ENCODE peak calls at places on chromosomes 13 and 19, in four cellular contexts. Z is astrocyte of the spinal cord, Q is K562, C is omental fat pad. B is an unnamed sample.
A peak's percentile ranks its signal among the peaks of the same experiment; 100 is the strongest.

GRCh38 chr13:31951215-31951678 is 80.3 kb upstream of the FRY start:
- DNase-seq in Z (no peak), Q (no peak), C (no peak), B (no peak)

GRCh38 chr19:54478677-54479266 is 5.7 kb upstream of the CDC42EP5 start:
- DNase-seq in Z (peak; percentile 41), Q (peak; percentile 44), C (no peak), B (no peak)

GRCh38 chr13:34265016-34265692 is 447.2 kb downstream of the RFC3 start:
- DNase-seq in Z (no peak), Q (no peak), C (no peak), B (no peak)

GRCh38 chr19:3275583-3276340 is 51.3 kb downstream of the CELF5 start:
- DNase-seq in Z (peak; percentile 62), Q (peak; percentile 99), C (peak; percentile 44), B (peak; percentile 55)

GRCh38 chr19:49113762-49114629 is at the start of gene LIN7B:
- DNase-seq in Z (peak; percentile 35), Q (peak; percentile 88), C (no peak), B (peak; percentile 76)

GRCh38 chr13:75256922-75257321 is 225.0 kb downstream of the TBC1D4 start:
- DNase-seq in Z (no peak), Q (no peak), C (no peak), B (no peak)

GRCh38 chr13:44756411-44756810 is 180.3 kb upstream of the TSC22D1 start:
- DNase-seq in Z (no peak), Q (no peak), C (no peak), B (no peak)

GRCh38 chr19:10780368-10780767 is 55.6 kb downstream of the TMED1 start:
- DNase-seq in Z (peak; percentile 69), Q (no peak), C (peak; percentile 45), B (no peak)

GRCh38 chr13:21688056-21688455 is 17.2 kb downstream of the FGF9 start:
- DNase-seq in Z (no peak), Q (no peak), C (no peak), B (no peak)

GRCh38 chr13:66634384-66634783 is 595.8 kb downstream of the PCDH9 start:
- DNase-seq in Z (no peak), Q (no peak), C (no peak), B (no peak)

GRCh38 chr13:39034085-39034484 is 3.8 kb downstream of the PROSER1 start:
- DNase-seq in Z (no peak), Q (no peak), C (no peak), B (no peak)

GRCh38 chr19:2053601-2054389 is 2.8 kb upstream of the MKNK2 start:
- DNase-seq in Z (no peak), Q (no peak), C (no peak), B (no peak)

GRCh38 chr13:104143760-104144406 is 1077.7 kb upstream of the SLC10A2 start:
- DNase-seq in Z (peak; percentile 44), Q (no peak), C (no peak), B (no peak)

GRCh38 chr13:49560270-49561063 is 24.9 kb downstream of the RCBTB1 start:
- DNase-seq in Z (peak; percentile 47), Q (no peak), C (no peak), B (peak; percentile 19)

GRCh38 chr13:52945348-52945747 is 83.3 kb upstream of the OLFM4 start:
- DNase-seq in Z (no peak), Q (no peak), C (no peak), B (no peak)

GRCh38 chr19:40294560-40294959 is 9.4 kb upstream of the AKT2 start:
- DNase-seq in Z (no peak), Q (no peak), C (no peak), B (no peak)

GRCh38 chr13:110162053-110162452 is 144.9 kb downstream of the COL4A1 start:
- DNase-seq in Z (no peak), Q (no peak), C (no peak), B (no peak)

GRCh38 chr19:11848594-11849263 is at the start of gene ZNF439:
- DNase-seq in Z (peak; percentile 47), Q (peak; percentile 35), C (peak; percentile 86), B (peak; percentile 12)

GRCh38 chr13:84607614-84608013 is 725.3 kb upstream of the SLITRK1 start:
- DNase-seq in Z (peak; percentile 91), Q (no peak), C (no peak), B (no peak)

GRCh38 chr19:2477141-2477710 is 1.3 kb downstream of the GADD45B start:
- DNase-seq in Z (peak; percentile 37), Q (no peak), C (no peak), B (no peak)

GRCh38 chr13:50226515-50227147 is 211.4 kb downstream of the KCNRG start:
- DNase-seq in Z (no peak), Q (no peak), C (no peak), B (no peak)

GRCh38 chr19:15780595-15781418 is 6.7 kb upstream of the OR10H5 start:
- DNase-seq in Z (no peak), Q (no peak), C (no peak), B (no peak)

GRCh38 chr19:48806518-48806817 is 4.4 kb downstream of the BCAT2 start:
- DNase-seq in Z (peak; percentile 37), Q (peak; percentile 54), C (no peak), B (no peak)

GRCh38 chr13:36261976-36262375 is 35.6 kb downstream of the CCDC169 start:
- DNase-seq in Z (no peak), Q (no peak), C (no peak), B (no peak)

GRCh38 chr19:31715249-31715944 is 366.2 kb upstream of the TSHZ3 start:
- DNase-seq in Z (no peak), Q (no peak), C (no peak), B (no peak)
- TF ChIP-seq CTCF in Z (no peak), Q (no peak), C (no peak), B (no peak)

DNA sequence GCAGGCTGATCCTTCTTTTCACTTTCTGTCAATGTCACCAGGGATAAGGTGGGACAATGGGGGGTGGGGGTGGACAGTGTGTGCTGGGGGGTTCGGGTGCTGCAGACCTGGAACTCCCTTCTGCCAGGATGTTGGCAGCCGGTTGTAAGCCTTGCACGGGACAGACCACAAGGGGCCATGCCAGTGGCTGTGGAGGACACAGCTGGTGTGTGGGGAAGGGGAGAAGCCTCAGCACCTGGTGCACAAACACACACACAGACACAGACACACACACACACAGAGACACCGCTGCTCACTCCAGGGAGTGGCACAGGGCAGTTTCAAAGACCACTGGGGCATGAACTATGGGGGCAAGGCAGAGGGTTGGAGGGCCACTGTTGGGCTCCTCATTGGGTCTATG is 3.6 kb downstream of the F2RL3 start:
- DNase-seq in Z (no peak), Q (no peak), C (no peak), B (no peak)
- TF ChIP-seq CTCF in Z (no peak), Q (no peak), C (no peak), B (no peak)

DNA sequence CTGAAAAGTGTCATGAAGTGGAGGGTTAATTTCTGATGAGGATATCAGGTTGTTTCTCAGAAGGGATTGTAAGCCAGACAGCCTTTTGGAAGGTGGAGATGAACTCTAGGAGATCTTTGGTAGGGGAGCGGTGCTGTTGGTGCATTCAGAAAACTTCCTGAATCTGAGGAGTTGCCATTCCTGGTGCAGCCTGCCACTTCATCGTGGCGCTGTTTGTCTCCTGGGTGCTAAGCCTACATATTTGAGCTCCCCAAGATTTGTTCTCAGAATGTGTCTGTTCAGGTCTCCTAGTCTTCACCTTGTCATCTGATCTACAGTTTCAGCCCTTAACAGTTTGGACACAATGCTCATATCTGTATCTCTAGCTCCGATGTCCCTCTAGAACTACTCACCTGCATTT is 285.6 kb downstream of the MTUS2 start:
- DNase-seq in Z (no peak), Q (peak; percentile 11), C (no peak), B (no peak)
- TF ChIP-seq CTCF in Z (no peak), Q (peak; percentile 51), C (no peak), B (peak; percentile 45)

DNA sequence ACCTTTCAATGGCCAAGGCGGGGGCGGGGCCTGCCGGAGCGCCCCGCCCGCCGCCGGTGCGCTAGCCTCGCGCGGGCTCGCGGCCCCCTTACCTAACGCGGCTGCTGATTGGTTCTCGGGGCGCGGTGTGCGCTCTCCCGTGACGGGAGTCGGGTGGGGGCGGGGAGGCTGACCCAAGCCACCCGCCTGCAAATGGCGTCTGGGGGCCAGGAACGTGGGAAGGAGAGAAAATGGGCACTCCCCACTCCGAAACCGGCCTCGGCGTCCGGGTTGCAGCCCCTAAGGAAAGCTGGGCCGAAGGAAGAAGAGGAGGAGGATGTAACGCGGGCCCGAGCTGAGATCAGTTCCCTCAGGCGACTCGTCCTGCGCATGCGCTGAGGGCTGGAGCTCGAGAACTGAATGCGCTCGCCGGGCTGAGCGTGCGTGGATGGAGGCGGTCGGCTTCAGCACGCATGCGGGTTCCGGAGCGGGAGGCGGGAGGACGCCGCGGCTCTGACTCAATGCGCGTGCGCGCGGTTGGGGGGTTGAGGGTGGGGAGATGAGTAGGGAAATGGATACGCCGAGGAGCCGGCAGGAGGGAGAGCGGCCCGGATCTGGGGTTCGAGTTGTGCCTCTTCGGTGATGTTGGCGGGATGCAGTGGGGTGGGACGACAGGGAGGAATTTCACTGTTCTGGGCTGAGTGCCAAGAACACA is at the start of gene SMG9:
- DNase-seq in Z (peak; percentile 99), Q (peak; percentile 97), C (peak; percentile 93), B (peak; percentile 98)
- TF ChIP-seq CTCF in Z (no peak), Q (no peak), C (no peak), B (no peak)

DNA sequence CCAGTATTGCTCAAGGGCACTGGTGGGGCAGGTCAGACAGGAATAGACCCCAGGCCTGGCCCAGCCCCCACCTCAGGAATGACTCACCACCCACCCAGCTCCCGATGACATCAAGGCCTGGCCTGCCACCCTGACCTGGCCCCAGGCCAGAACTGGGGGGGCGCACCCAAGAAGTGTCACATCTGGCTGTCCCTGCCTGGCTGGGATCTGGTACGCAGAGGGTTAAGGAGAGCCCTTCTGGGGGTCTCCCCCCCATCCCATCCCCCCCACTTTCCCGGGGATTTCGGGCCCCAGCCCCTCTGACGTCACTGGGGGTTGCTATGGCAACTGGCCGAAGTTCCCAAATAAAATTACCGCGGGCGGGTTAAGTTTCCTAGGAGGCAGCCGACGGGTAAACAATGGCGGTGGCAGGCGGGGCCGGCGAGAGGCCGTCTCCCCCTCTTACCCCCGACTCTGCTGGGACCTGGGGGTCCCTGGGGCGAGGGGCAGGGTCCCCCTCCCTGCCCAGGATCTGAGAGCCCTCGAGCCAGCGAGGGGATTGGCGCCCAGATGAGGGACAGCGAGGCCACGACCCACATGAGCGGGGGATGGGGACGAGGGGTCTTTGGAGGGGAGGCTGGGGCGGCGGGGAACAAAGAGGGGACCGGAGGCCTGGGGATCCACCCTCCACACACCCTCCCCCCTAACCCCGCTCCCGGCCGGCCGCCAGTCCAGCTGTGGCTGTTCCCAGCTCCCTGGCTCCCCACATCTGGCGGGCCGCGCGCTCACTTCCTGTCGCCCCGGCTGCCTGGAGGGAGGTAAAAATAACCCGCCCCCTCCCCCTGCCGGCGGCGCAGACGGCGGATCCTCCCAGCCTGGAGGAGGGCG is 29.7 kb upstream of the NANOS3 start:
- DNase-seq in Z (peak; percentile 97), Q (peak; percentile 83), C (peak; percentile 88), B (peak; percentile 78)
- TF ChIP-seq CTCF in Z (peak; percentile 7), Q (peak; percentile 46), C (no peak), B (peak; percentile 16)